ENCODE peak calls at places on chromosomes 12 and 14, in eight cellular contexts. One of them, this sample, is unnamed.

GRCh38 chr14:68780358-68781160 is 12.3 kb downstream of the ZFP36L1 start:
- DNase-seq in HCEC 1CT: peak
- DNase-seq in uterus: peak
- DNase-seq in pancreas: peak
- DNase-seq in mucosa of gallbladder: peak
- DNase-seq in brain microvascular endothelial cell: no peak
- DNase-seq in stimulated activated CD4-positive, alpha-beta T cell treated with anti-CD3 and anti-CD28 coated beads, Interleukin-4, amount 100 ng/mL, for 1 hour: no peak
- DNase-seq in NCI-H1417: no peak
- DNase-seq in this sample: peak

GRCh38 chr12:118979763-118980406 is 1.5 kb upstream of the SRRM4 start:
- DNase-seq in brain microvascular endothelial cell: peak
- DNase-seq in stimulated activated CD4-positive, alpha-beta T cell treated with anti-CD3 and anti-CD28 coated beads, Interleukin-4, amount 100 ng/mL, for 1 hour: no peak
- DNase-seq in mucosa of gallbladder: peak
- DNase-seq in pancreas: peak
- DNase-seq in HCEC 1CT: no peak
- DNase-seq in uterus: no peak
- DNase-seq in NCI-H1417: peak
- DNase-seq in this sample: no peak

GRCh38 chr12:45713108-45713507 is 16.4 kb upstream of the ARID2 start:
- DNase-seq in stimulated activated CD4-positive, alpha-beta T cell treated with anti-CD3 and anti-CD28 coated beads, Interleukin-4, amount 100 ng/mL, for 1 hour: no peak
- DNase-seq in uterus: no peak
- DNase-seq in brain microvascular endothelial cell: no peak
- DNase-seq in mucosa of gallbladder: no peak
- DNase-seq in HCEC 1CT: peak
- DNase-seq in pancreas: no peak
- DNase-seq in NCI-H1417: no peak
- DNase-seq in this sample: no peak

GRCh38 chr12:49811961-49812401 is 16.2 kb downstream of the NCKAP5L start:
- DNase-seq in brain microvascular endothelial cell: no peak
- DNase-seq in uterus: no peak
- DNase-seq in mucosa of gallbladder: no peak
- DNase-seq in HCEC 1CT: no peak
- DNase-seq in NCI-H1417: no peak
- DNase-seq in stimulated activated CD4-positive, alpha-beta T cell treated with anti-CD3 and anti-CD28 coated beads, Interleukin-4, amount 100 ng/mL, for 1 hour: no peak
- DNase-seq in pancreas: no peak
- DNase-seq in this sample: no peak

GRCh38 chr12:12562585-12563245 is at the start of gene DUSP16:
- DNase-seq in stimulated activated CD4-positive, alpha-beta T cell treated with anti-CD3 and anti-CD28 coated beads, Interleukin-4, amount 100 ng/mL, for 1 hour: peak
- DNase-seq in mucosa of gallbladder: peak
- DNase-seq in HCEC 1CT: peak
- DNase-seq in uterus: peak
- DNase-seq in NCI-H1417: peak
- DNase-seq in pancreas: peak
- DNase-seq in brain microvascular endothelial cell: peak
- DNase-seq in this sample: peak

GRCh38 chr14:22689186-22689585 is 45.0 kb upstream of the OR6J1 start:
- DNase-seq in uterus: peak
- DNase-seq in pancreas: no peak
- DNase-seq in brain microvascular endothelial cell: peak
- DNase-seq in mucosa of gallbladder: no peak
- DNase-seq in NCI-H1417: no peak
- DNase-seq in HCEC 1CT: peak
- DNase-seq in stimulated activated CD4-positive, alpha-beta T cell treated with anti-CD3 and anti-CD28 coated beads, Interleukin-4, amount 100 ng/mL, for 1 hour: no peak
- DNase-seq in this sample: no peak

GRCh38 chr12:75699728-75700496 is 188.5 kb upstream of the KRR1 start:
- DNase-seq in stimulated activated CD4-positive, alpha-beta T cell treated with anti-CD3 and anti-CD28 coated beads, Interleukin-4, amount 100 ng/mL, for 1 hour: no peak
- DNase-seq in HCEC 1CT: no peak
- DNase-seq in NCI-H1417: no peak
- DNase-seq in mucosa of gallbladder: no peak
- DNase-seq in pancreas: no peak
- DNase-seq in brain microvascular endothelial cell: peak
- DNase-seq in uterus: no peak
- DNase-seq in this sample: no peak

GRCh38 chr12:104132351-104132956 is 5.6 kb downstream of the NFYB start:
- DNase-seq in mucosa of gallbladder: no peak
- DNase-seq in HCEC 1CT: no peak
- DNase-seq in brain microvascular endothelial cell: no peak
- DNase-seq in pancreas: no peak
- DNase-seq in stimulated activated CD4-positive, alpha-beta T cell treated with anti-CD3 and anti-CD28 coated beads, Interleukin-4, amount 100 ng/mL, for 1 hour: no peak
- DNase-seq in NCI-H1417: peak
- DNase-seq in uterus: no peak
- DNase-seq in this sample: no peak